ENCODE peak calls at places on chromosomes 2 and 18, in seven cellular contexts. F, T, A, D, C, B and R are unnamed samples.

GRCh38 chr18:47558110-47558750 is 306.8 kb upstream of the SKOR2 start:
- DNase-seq in F (no peak), T (no peak), A (no peak), D (no peak), C (peak), B (no peak), R (no peak)

GRCh38 chr2:46058140-46058539 is 239.1 kb upstream of the EPAS1 start:
- DNase-seq in F (peak), T (no peak), A (no peak), D (no peak), C (no peak), B (no peak), R (no peak)

GRCh38 chr2:28994679-28995078 is 13.6 kb downstream of the TOGARAM2 start:
- DNase-seq in F (peak), T (no peak), A (no peak), D (no peak), C (no peak), B (no peak), R (no peak)

GRCh38 chr2:100257939-100258338 is 64.4 kb downstream of the LONRF2 start:
- DNase-seq in F (no peak), T (no peak), A (peak), D (no peak), C (no peak), B (no peak), R (no peak)

GRCh38 chr2:234732404-234733092 is 219.3 kb upstream of the SH3BP4 start:
- DNase-seq in F (no peak), T (no peak), A (no peak), D (no peak), C (no peak), B (no peak), R (no peak)

GRCh38 chr2:218323526-218324472 is 31.5 kb upstream of the TMBIM1 start:
- DNase-seq in F (peak), T (peak), A (peak), D (no peak), C (no peak), B (no peak), R (peak)

GRCh38 chr2:192286093-192286701 is 91.5 kb upstream of the TMEFF2 start:
- DNase-seq in F (no peak), T (no peak), A (peak), D (no peak), C (no peak), B (peak), R (peak)

GRCh38 chr2:2852015-2852777 is 521.1 kb upstream of the MYT1L start:
- DNase-seq in F (peak), T (no peak), A (no peak), D (no peak), C (no peak), B (no peak), R (no peak)

GRCh38 chr2:240920783-240921231 is 14.7 kb downstream of the CROCC2 start:
- DNase-seq in F (peak), T (no peak), A (no peak), D (no peak), C (no peak), B (no peak), R (no peak)

GRCh38 chr2:151945186-151945585 is 117.0 kb upstream of the ARL5A start:
- DNase-seq in F (no peak), T (no peak), A (no peak), D (no peak), C (no peak), B (no peak), R (no peak)

GRCh38 chr18:10418836-10419235 is 35.6 kb upstream of the APCDD1 start:
- DNase-seq in F (no peak), T (no peak), A (no peak), D (no peak), C (no peak), B (no peak), R (no peak)

GRCh38 chr2:156697906-156698305 is 261.7 kb downstream of the GPD2 start:
- DNase-seq in F (no peak), T (no peak), A (no peak), D (no peak), C (no peak), B (no peak), R (no peak)

GRCh38 chr2:48715042-48715899 is 40.3 kb downstream of the LHCGR start:
- DNase-seq in F (peak), T (no peak), A (peak), D (no peak), C (no peak), B (no peak), R (peak)

GRCh38 chr2:197929008-197929885 is 124.9 kb downstream of the PLCL1 start:
- DNase-seq in F (no peak), T (no peak), A (peak), D (no peak), C (no peak), B (no peak), R (no peak)

GRCh38 chr2:160060297-160060696 is 2.1 kb downstream of the PLA2R1 start:
- DNase-seq in F (no peak), T (no peak), A (no peak), D (no peak), C (no peak), B (no peak), R (no peak)

GRCh38 chr2:26905341-26906198 is 57.6 kb downstream of the DPYSL5 start:
- DNase-seq in F (no peak), T (no peak), A (no peak), D (no peak), C (no peak), B (no peak), R (no peak)

GRCh38 chr2:239903210-239903609 is 121.9 kb downstream of the NDUFA10 start:
- DNase-seq in F (no peak), T (no peak), A (no peak), D (no peak), C (no peak), B (no peak), R (no peak)

GRCh38 chr2:13578547-13578946 is 861.8 kb downstream of the TRIB2 start:
- DNase-seq in F (no peak), T (no peak), A (no peak), D (no peak), C (no peak), B (no peak), R (no peak)

GRCh38 chr18:68509902-68510301 is 205.0 kb downstream of the TMX3 start:
- DNase-seq in F (no peak), T (no peak), A (no peak), D (no peak), C (no peak), B (no peak), R (no peak)

GRCh38 chr2:165793161-165793778 is 777 bp downstream of the GALNT3 start:
- DNase-seq in F (no peak), T (no peak), A (no peak), D (peak), C (no peak), B (no peak), R (peak)

GRCh38 chr2:54579682-54580349 is 123.7 kb downstream of the SPTBN1 start:
- DNase-seq in F (no peak), T (no peak), A (no peak), D (peak), C (no peak), B (no peak), R (peak)

GRCh38 chr2:155846249-155846648 is 486.3 kb downstream of the NR4A2 start:
- DNase-seq in F (no peak), T (no peak), A (no peak), D (no peak), C (no peak), B (no peak), R (no peak)

GRCh38 chr2:19607931-19608762 is 249.7 kb upstream of the OSR1 start:
- DNase-seq in F (no peak), T (no peak), A (peak), D (no peak), C (no peak), B (peak), R (no peak)

GRCh38 chr2:37837576-37838335 is 87.3 kb upstream of the RMDN2 start:
- DNase-seq in F (peak), T (no peak), A (peak), D (no peak), C (no peak), B (peak), R (peak)

GRCh38 chr2:143475131-143475784 is 346.0 kb downstream of the ARHGAP15 start:
- DNase-seq in F (peak), T (no peak), A (peak), D (no peak), C (no peak), B (no peak), R (peak)

GRCh38 chr2:190663839-190664238 is 15.0 kb downstream of the NAB1 start:
- DNase-seq in F (no peak), T (no peak), A (peak), D (no peak), C (no peak), B (no peak), R (no peak)

GRCh38 chr18:31261792-31262582 is 56.0 kb upstream of the DSG1 start:
- DNase-seq in F (no peak), T (no peak), A (no peak), D (no peak), C (no peak), B (no peak), R (peak)

GRCh38 chr2:17188726-17189125 is 329.5 kb downstream of the RAD51AP2 start:
- DNase-seq in F (no peak), T (no peak), A (no peak), D (no peak), C (no peak), B (no peak), R (no peak)

GRCh38 chr2:237629188-237629534 is 1.8 kb downstream of the LRRFIP1 start:
- DNase-seq in F (no peak), T (no peak), A (no peak), D (no peak), C (no peak), B (no peak), R (no peak)

GRCh38 chr2:171008550-171009205 is 79.6 kb downstream of the GORASP2 start:
- DNase-seq in F (no peak), T (no peak), A (no peak), D (no peak), C (no peak), B (no peak), R (no peak)

GRCh38 chr2:190382851-190383250 is 25.3 kb upstream of the MFSD6 start:
- DNase-seq in F (no peak), T (no peak), A (peak), D (peak), C (peak), B (no peak), R (peak)

GRCh38 chr18:50649821-50650220 is 89.9 kb downstream of the MAPK4 start:
- DNase-seq in F (peak), T (no peak), A (peak), D (no peak), C (no peak), B (no peak), R (peak)

GRCh38 chr2:174919886-174920595 is 85.1 kb downstream of the CHN1 start:
- DNase-seq in F (no peak), T (no peak), A (no peak), D (no peak), C (no peak), B (no peak), R (no peak)

GRCh38 chr2:238684362-238685326 is 163.2 kb upstream of the TWIST2 start:
- DNase-seq in F (peak), T (peak), A (peak), D (no peak), C (no peak), B (peak), R (peak)

GRCh38 chr2:207256476-207257207 is 90.9 kb upstream of the KLF7 start:
- DNase-seq in F (no peak), T (no peak), A (peak), D (no peak), C (no peak), B (no peak), R (peak)

GRCh38 chr2:23289671-23290070 is 95.3 kb upstream of the KLHL29 start:
- DNase-seq in F (no peak), T (no peak), A (no peak), D (no peak), C (no peak), B (no peak), R (no peak)

GRCh38 chr2:10414000-10414451 is 34.1 kb downstream of the ODC1 start:
- DNase-seq in F (no peak), T (peak), A (peak), D (peak), C (no peak), B (no peak), R (peak)